ENCODE peak calls at places on chromosomes 2 and 18, in six cellular contexts. C, L, Y, X, D and O are unnamed samples.

GRCh38 chr2:97011977-97012569 is 25.7 kb upstream of the FAM178B start:
- DNase-seq in L (peak), D (peak), X (peak), C (no peak), Y (peak), O (peak)

GRCh38 chr2:10407841-10408648 is 40.1 kb downstream of the ODC1 start:
- DNase-seq in C (peak), X (peak), L (peak), Y (peak), D (peak), O (peak)

GRCh38 chr2:170022692-170023091 is 155.3 kb upstream of the MYO3B start:
- DNase-seq in Y (peak), L (peak), X (peak), D (no peak), C (no peak), O (peak)

GRCh38 chr18:11849845-11850747 is 1.1 kb upstream of the CHMP1B start:
- DNase-seq in D (peak), L (peak), C (peak), Y (peak), X (peak), O (peak)

GRCh38 chr2:101205521-101205998 is 47.1 kb upstream of the CNOT11 start:
- DNase-seq in L (peak), D (peak), Y (peak), C (peak), X (peak), O (peak)

GRCh38 chr18:47397671-47398319 is 146.3 kb upstream of the SKOR2 start:
- DNase-seq in D (no peak), Y (peak), X (peak), L (peak), C (no peak), O (peak)

GRCh38 chr2:167331636-167332232 is 443.5 kb downstream of the XIRP2 start:
- DNase-seq in C (no peak), Y (no peak), L (peak), D (peak), X (no peak), O (no peak)

GRCh38 chr2:136985044-136985443 is 219.7 kb downstream of the THSD7B start:
- DNase-seq in L (no peak), D (no peak), X (no peak), Y (no peak), C (no peak), O (no peak)

GRCh38 chr2:72718906-72719305 is 106.9 kb downstream of the EXOC6B start:
- DNase-seq in D (no peak), Y (no peak), L (no peak), C (no peak), X (no peak), O (no peak)

GRCh38 chr18:5542393-5543035 is 1.3 kb downstream of the EPB41L3 start:
- DNase-seq in Y (no peak), L (no peak), D (no peak), X (peak), C (peak), O (no peak)

GRCh38 chr2:212987492-212987891 is 163.9 kb downstream of the IKZF2 start:
- DNase-seq in Y (no peak), X (no peak), C (no peak), L (no peak), D (no peak), O (no peak)

GRCh38 chr18:11113046-11113548 is 36.3 kb downstream of the PIEZO2 start:
- DNase-seq in Y (no peak), X (no peak), L (no peak), D (no peak), C (no peak), O (no peak)

GRCh38 chr18:12744103-12744502 is 41.3 kb downstream of the PSMG2 start:
- DNase-seq in Y (no peak), C (no peak), L (peak), X (peak), D (no peak), O (peak)

GRCh38 chr18:48488388-48488850 is 50.4 kb upstream of the CTIF start:
- DNase-seq in Y (no peak), D (peak), L (peak), C (peak), X (peak), O (no peak)

GRCh38 chr18:48164096-48164475 is 233.6 kb upstream of the SMAD2 start:
- DNase-seq in X (no peak), L (no peak), C (no peak), D (no peak), Y (no peak), O (no peak)

GRCh38 chr2:59025157-59025757 is 784.1 kb upstream of the FANCL start:
- DNase-seq in C (peak), D (peak), Y (peak), X (peak), L (peak), O (peak)

GRCh38 chr2:62587616-62588015 is 81.6 kb upstream of the TMEM17 start:
- DNase-seq in X (no peak), Y (no peak), D (no peak), C (no peak), L (no peak), O (no peak)

GRCh38 chr2:20093263-20094141 is 42.1 kb upstream of the LAPTM4A start:
- DNase-seq in L (peak), C (no peak), D (peak), X (peak), Y (peak), O (peak)

GRCh38 chr2:169757356-169757755 is 23.7 kb downstream of the KLHL23 start:
- DNase-seq in C (no peak), Y (no peak), L (no peak), X (no peak), D (no peak), O (no peak)

GRCh38 chr18:39838831-39839230 is 2116.2 kb upstream of the PIK3C3 start:
- DNase-seq in L (no peak), Y (no peak), X (peak), C (no peak), D (no peak), O (no peak)